ENCODE peak calls at places on chromosomes 16 and 17, in seven cellular contexts. T is HL-60, H is GM12878, Z is breast epithelium, R is prostate gland, K is stomach, V is SK-N-SH. M is an unnamed sample.

GRCh38 chr16:54241525-54241924 is 45.1 kb downstream of the IRX3 start:
- DNase-seq in T (no peak), H (no peak), Z (no peak), R (no peak), K (no peak), V (no peak), M (no peak)

GRCh38 chr16:65414284-65414984 is 292.6 kb upstream of the CDH11 start:
- DNase-seq in T (no peak), H (no peak), Z (no peak), R (no peak), K (no peak), V (peak; percentile 20), M (no peak)

GRCh38 chr16:14291941-14292825 is 221.1 kb downstream of the MRTFB start:
- DNase-seq in T (no peak), H (no peak), Z (no peak), R (no peak), K (peak; percentile 11), V (no peak), M (no peak)

GRCh38 chr16:3938843-3939624 is 58.5 kb upstream of the CREBBP start:
- DNase-seq in T (peak; percentile 33), H (no peak), Z (no peak), R (no peak), K (peak; percentile 40), V (peak; percentile 95), M (peak; percentile 85)

GRCh38 chr17:76438906-76439305 is 14.0 kb downstream of the UBE2O start:
- DNase-seq in T (no peak), H (no peak), Z (no peak), R (no peak), K (no peak), V (no peak), M (no peak)

GRCh38 chr17:54172654-54173316 is 350.1 kb downstream of the KIF2B start:
- DNase-seq in T (peak; percentile 4), H (no peak), Z (no peak), R (no peak), K (no peak), V (no peak), M (no peak)

GRCh38 chr17:65514082-65514481 is 47.4 kb downstream of the AXIN2 start:
- DNase-seq in T (no peak), H (no peak), Z (peak; percentile 25), R (no peak), K (no peak), V (no peak), M (no peak)

GRCh38 chr17:73340093-73340596 is 28.3 kb upstream of the CDC42EP4 start:
- DNase-seq in T (peak; percentile 56), H (peak; percentile 42), Z (peak; percentile 52), R (no peak), K (peak; percentile 54), V (no peak), M (no peak)

GRCh38 chr17:37829446-37830142 is 84.7 kb upstream of the HNF1B start:
- DNase-seq in T (peak; percentile 23), H (peak; percentile 78), Z (no peak), R (no peak), K (no peak), V (no peak), M (no peak)

GRCh38 chr17:17682293-17682736 is 1.1 kb downstream of the RAI1 start:
- DNase-seq in T (peak; percentile 21), H (no peak), Z (no peak), R (peak; percentile 40), K (peak; percentile 57), V (peak; percentile 74), M (no peak)

GRCh38 chr16:72537684-72538083 is 365.7 kb upstream of the PMFBP1 start:
- DNase-seq in T (no peak), H (no peak), Z (no peak), R (no peak), K (no peak), V (peak; percentile 23), M (no peak)

GRCh38 chr17:12349297-12349696 is 316.4 kb upstream of the MYOCD start:
- DNase-seq in T (no peak), H (no peak), Z (no peak), R (no peak), K (no peak), V (no peak), M (no peak)

GRCh38 chr16:81158964-81159363 is 62.8 kb upstream of the GCSH start:
- DNase-seq in T (no peak), H (no peak), Z (no peak), R (no peak), K (no peak), V (no peak), M (no peak)

GRCh38 chr17:69141802-69142472 is at the start of gene ABCA6:
- DNase-seq in T (no peak), H (no peak), Z (no peak), R (no peak), K (no peak), V (no peak), M (no peak)

GRCh38 chr17:40726919-40727318 is 23.4 kb upstream of the KRT24 start:
- DNase-seq in T (no peak), H (no peak), Z (no peak), R (no peak), K (no peak), V (no peak), M (no peak)

GRCh38 chr17:74163836-74164235 is 39.6 kb upstream of the RPL38 start:
- DNase-seq in T (no peak), H (no peak), Z (no peak), R (no peak), K (no peak), V (no peak), M (no peak)

GRCh38 chr17:1073241-1073962 is 76.5 kb downstream of the TIMM22 start:
- DNase-seq in T (no peak), H (no peak), Z (no peak), R (no peak), K (no peak), V (no peak), M (no peak)

GRCh38 chr17:50963139-50963538 is 97.0 kb upstream of the TOB1 start:
- DNase-seq in T (no peak), H (no peak), Z (no peak), R (no peak), K (no peak), V (no peak), M (no peak)

GRCh38 chr17:14784997-14785696 is 480.0 kb downstream of the PMP22 start:
- DNase-seq in T (no peak), H (no peak), Z (no peak), R (no peak), K (no peak), V (no peak), M (no peak)

GRCh38 chr16:70520612-70521297 is 2.6 kb downstream of the COG4 start:
- DNase-seq in T (peak; percentile 43), H (no peak), Z (no peak), R (no peak), K (no peak), V (no peak), M (peak; percentile 28)

GRCh38 chr17:75238684-75239191 is 22.7 kb downstream of the GGA3 start:
- DNase-seq in T (peak; percentile 73), H (no peak), Z (no peak), R (peak; percentile 44), K (peak; percentile 57), V (peak; percentile 90), M (peak; percentile 81)
- TF ChIP-seq POLR2AphosphoS5 in T (peak; percentile 58), H (peak; percentile 31), Z (no peak), R (peak; percentile 28), K (no peak), V (peak; percentile 17), M (peak; percentile 29)

DNA sequence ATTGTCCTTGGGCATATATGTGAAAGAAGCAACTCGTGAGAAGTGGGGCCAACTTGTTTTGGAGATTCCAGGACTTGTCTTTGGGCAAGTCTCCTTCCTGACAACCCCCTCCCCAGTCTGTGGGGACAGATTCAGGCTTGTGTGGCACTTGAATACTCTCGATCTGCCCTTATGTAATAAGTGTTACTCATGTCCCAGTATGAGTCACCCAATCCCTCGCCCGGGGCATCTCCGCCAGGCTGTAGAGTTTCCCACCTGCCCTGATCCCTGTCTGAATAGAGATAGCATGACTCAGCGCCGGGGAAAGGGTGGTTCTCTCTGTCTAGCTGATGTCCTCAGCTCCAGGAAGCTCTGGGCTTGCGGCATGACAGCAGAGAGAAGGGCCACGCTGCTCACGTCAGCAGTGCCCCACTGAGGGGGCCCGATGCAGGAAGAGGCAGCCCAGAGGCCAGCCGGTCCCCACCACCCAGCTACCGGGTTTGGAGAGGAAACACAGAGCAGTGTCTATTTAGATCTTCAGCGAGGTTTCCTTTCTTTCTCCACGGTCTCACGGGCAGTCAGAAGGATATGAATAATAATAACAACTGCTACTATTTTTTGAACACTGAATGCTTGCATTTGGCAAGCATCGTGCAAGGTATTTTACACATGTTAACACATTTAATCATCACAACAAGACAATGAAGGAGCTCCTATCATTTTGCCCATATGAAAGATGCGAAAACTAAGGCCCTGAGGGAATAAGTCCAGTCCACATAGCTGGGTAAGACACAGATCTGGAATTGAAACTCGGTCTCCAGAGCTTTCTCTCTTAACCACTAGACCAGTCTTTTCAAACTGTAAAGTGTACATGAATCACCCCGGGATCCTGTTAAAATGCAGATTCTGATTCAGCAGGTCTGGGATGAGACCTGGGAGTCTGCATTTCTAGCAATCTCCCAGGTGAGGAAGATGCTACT is 426.7 kb upstream of the MAF start:
- DNase-seq in T (no peak), H (peak; percentile 19), Z (peak; percentile 52), R (peak; percentile 23), K (peak; percentile 35), V (no peak), M (peak; percentile 2)
- TF ChIP-seq POLR2AphosphoS5 in T (no peak), H (no peak), Z (no peak), R (no peak), K (no peak), V (no peak), M (no peak)

GRCh38 chr17:35242805-35243458 is at the start of gene SLFN5:
- DNase-seq in T (peak; percentile 86), H (peak; percentile 73), Z (peak; percentile 97), R (peak; percentile 98), K (peak; percentile 97), V (peak; percentile 56), M (peak; percentile 79)

GRCh38 chr17:35243459-35244204 is 760 bp downstream of the SLFN5 start:
- DNase-seq in T (no peak), H (no peak), Z (peak; percentile 39), R (peak; percentile 46), K (peak; percentile 49), V (peak; percentile 12), M (no peak)

GRCh38 chr17:35244345-35245195 is 1.7 kb downstream of the SLFN5 start:
- DNase-seq in T (no peak), H (no peak), Z (peak; percentile 63), R (peak; percentile 15), K (peak; percentile 66), V (peak; percentile 14), M (peak; percentile 29)

GRCh38 chr17:35242158-35242804 is 591 bp upstream of the SLFN5 start:
- DNase-seq in T (peak; percentile 67), H (no peak), Z (peak; percentile 81), R (peak; percentile 83), K (peak; percentile 85), V (peak; percentile 41), M (peak; percentile 83)

DNA sequence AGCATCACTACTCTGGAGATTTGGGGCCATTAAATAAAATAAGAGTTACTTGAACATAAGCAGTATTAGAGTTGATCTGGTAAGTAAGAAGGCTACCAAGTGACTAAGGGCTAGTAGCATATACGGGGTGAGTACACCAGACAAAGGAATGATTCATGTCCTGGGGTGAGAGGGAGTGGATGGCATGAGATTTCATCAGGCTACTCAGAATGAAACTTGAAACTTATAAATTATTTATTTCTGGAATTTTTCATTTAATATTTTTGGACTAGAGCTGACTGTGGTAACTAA is 2.3 kb downstream of the SLFN5 start:
- DNase-seq in T (no peak), H (no peak), Z (no peak), R (no peak), K (no peak), V (no peak), M (no peak)
- TF ChIP-seq POLR2AphosphoS5 in T (no peak), H (no peak), Z (no peak), R (no peak), K (no peak), V (peak; percentile 76), M (no peak)

GRCh38 chr17:29140051-29140582 is 40.1 kb downstream of the MYO18A start:
- DNase-seq in T (peak; percentile 93), H (no peak), Z (no peak), R (peak; percentile 55), K (peak; percentile 88), V (peak; percentile 81), M (no peak)
- TF ChIP-seq POLR2AphosphoS5 in T (peak; percentile 66), H (no peak), Z (no peak), R (peak; percentile 44), K (peak; percentile 50), V (peak; percentile 23), M (no peak)